ENCODE peak calls at places on chromosomes 1 and 21, in six cellular contexts. X is brain microvascular endothelial cell, J is endodermal cell, E is Peyer's patch, Q is endothelial cell, C is fibroblast of lung. B is an unnamed sample.

GRCh38 chr1:204513117-204513716 is 3.0 kb upstream of the MDM4 start:
- DNase-seq in X (no peak), Q (no peak), E (peak; percentile 67), C (no peak), J (no peak), B (no peak)

GRCh38 chr1:201119206-201119814 is 7.1 kb upstream of the CACNA1S start:
- DNase-seq in X (peak; percentile 47), C (peak; percentile 39), E (peak; percentile 53), Q (peak; percentile 73), J (peak; percentile 89), B (no peak)

GRCh38 chr1:94350350-94350924 is 67.8 kb upstream of the ABCD3 start:
- DNase-seq in E (no peak), C (no peak), X (no peak), Q (no peak), J (no peak), B (no peak)

GRCh38 chr1:28925350-28925891 is 11.1 kb downstream of the EPB41 start:
- DNase-seq in Q (no peak), C (no peak), E (no peak), J (no peak), X (no peak), B (no peak)

GRCh38 chr1:31397360-31398095 is 15.5 kb upstream of the SERINC2 start:
- DNase-seq in C (no peak), Q (no peak), X (no peak), E (no peak), J (no peak), B (no peak)

GRCh38 chr1:243407284-243408018 is 151.6 kb downstream of the SDCCAG8 start:
- DNase-seq in C (peak; percentile 37), X (no peak), J (no peak), E (no peak), Q (no peak), B (no peak)

GRCh38 chr1:183622884-183623785 is 12.4 kb downstream of the ARPC5 start:
- DNase-seq in J (peak; percentile 82), C (peak; percentile 80), Q (peak; percentile 49), X (peak; percentile 61), E (peak; percentile 77), B (no peak)

GRCh38 chr21:41761211-41762181 is 5.4 kb downstream of the RIPK4 start:
- DNase-seq in J (peak; percentile 72), C (no peak), Q (no peak), X (no peak), E (no peak), B (no peak)

GRCh38 chr1:22203335-22203734 is 60.4 kb upstream of the WNT4 start:
- DNase-seq in Q (no peak), C (no peak), X (no peak), E (no peak), J (no peak), B (no peak)

GRCh38 chr21:41196990-41197389 is 29.0 kb downstream of the BACE2 start:
- DNase-seq in X (no peak), J (no peak), Q (no peak), C (peak; percentile 24), E (no peak), B (no peak)

GRCh38 chr1:94327001-94327685 is 89.8 kb upstream of the ARHGAP29 start:
- DNase-seq in Q (peak; percentile 82), E (peak; percentile 51), J (peak; percentile 95), C (no peak), X (peak; percentile 74), B (no peak)

GRCh38 chr1:17559618-17560419 is 20.3 kb downstream of the ARHGEF10L start:
- DNase-seq in C (no peak), J (peak; percentile 47), E (peak; percentile 69), Q (no peak), X (no peak), B (no peak)

GRCh38 chr1:39812913-39813312 is 24.2 kb upstream of the BMP8B start:
- DNase-seq in E (no peak), C (no peak), Q (no peak), X (no peak), J (no peak), B (no peak)

GRCh38 chr1:46410156-46411009 is 16.3 kb downstream of the FAAH start:
- DNase-seq in E (no peak), X (peak; percentile 25), J (no peak), Q (no peak), C (peak; percentile 17), B (no peak)

GRCh38 chr1:41347276-41347675 is 14.0 kb upstream of the FOXO6 start:
- DNase-seq in J (peak; percentile 26), Q (no peak), C (no peak), X (no peak), E (no peak), B (no peak)

GRCh38 chr1:1066403-1067283 is 7.5 kb downstream of the RNF223 start:
- DNase-seq in J (no peak), Q (no peak), C (no peak), X (no peak), E (no peak), B (no peak)

GRCh38 chr1:69523032-69523431 is 44.7 kb upstream of the LRRC7 start:
- DNase-seq in C (peak; percentile 94), E (no peak), J (no peak), Q (no peak), X (peak; percentile 87), B (peak; percentile 67)

GRCh38 chr1:150365945-150366344 is 2.0 kb downstream of the RPRD2 start:
- DNase-seq in C (peak; percentile 10), Q (no peak), X (no peak), E (no peak), J (no peak), B (no peak)

GRCh38 chr1:232038704-232039103 is 412.1 kb downstream of the DISC1 start:
- DNase-seq in E (no peak), J (no peak), Q (no peak), X (no peak), C (no peak), B (no peak)

GRCh38 chr1:187114788-187115187 is 286.0 kb downstream of the PLA2G4A start:
- DNase-seq in E (no peak), Q (no peak), C (no peak), X (no peak), J (no peak), B (no peak)

GRCh38 chr1:45353685-45354084 is 13.4 kb upstream of the MUTYH start:
- DNase-seq in C (no peak), E (no peak), X (no peak), J (no peak), Q (no peak), B (no peak)

GRCh38 chr1:96878640-96879039 is 157.1 kb downstream of the PTBP2 start:
- DNase-seq in X (no peak), E (no peak), Q (no peak), C (no peak), J (no peak), B (no peak)

DNA sequence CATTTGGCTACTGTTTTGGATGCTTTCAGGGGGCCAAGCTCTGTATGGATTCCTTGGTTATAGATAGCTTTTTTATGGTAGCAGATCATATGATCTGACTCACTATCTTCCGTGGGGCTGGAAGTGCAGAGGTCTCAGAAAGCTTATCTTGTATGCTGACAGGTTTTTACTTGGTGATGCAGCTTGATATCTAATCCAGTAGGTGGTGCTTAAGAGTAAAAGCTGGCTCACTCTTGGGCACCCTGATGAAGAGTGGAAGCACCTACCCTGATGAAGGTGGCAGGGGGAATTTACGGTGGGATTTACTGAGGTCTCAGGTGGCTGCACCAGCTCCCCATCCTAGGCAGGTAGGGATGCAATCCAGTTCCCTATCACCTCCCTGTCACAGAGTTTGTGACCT is 151.2 kb downstream of the PTBP2 start:
- DNase-seq in J (peak; percentile 49), Q (no peak), E (no peak), X (no peak), C (no peak), B (no peak)
- TF ChIP-seq CTCF in J (peak; percentile 69), Q (no peak), E (no peak), X (peak; percentile 27), C (no peak), B (no peak)

GRCh38 chr1:109878531-109878930 is 32.1 kb upstream of the CSF1 start:
- DNase-seq in J (no peak), E (no peak), C (no peak), Q (no peak), X (no peak), B (no peak)

GRCh38 chr1:109876617-109877319 is 33.9 kb upstream of the CSF1 start:
- DNase-seq in J (peak; percentile 86), Q (no peak), X (peak; percentile 24), E (no peak), C (peak; percentile 47), B (no peak)

GRCh38 chr1:109877776-109878175 is 32.9 kb upstream of the CSF1 start:
- DNase-seq in Q (no peak), E (no peak), C (no peak), J (no peak), X (no peak), B (no peak)

GRCh38 chr1:109875874-109876273 is 34.8 kb upstream of the CSF1 start:
- DNase-seq in X (no peak), E (no peak), J (no peak), C (no peak), Q (no peak), B (no peak)

GRCh38 chr1:109877320-109877771 is 33.3 kb upstream of the CSF1 start:
- DNase-seq in X (peak; percentile 84), C (peak; percentile 93), J (peak; percentile 92), E (peak; percentile 66), Q (peak; percentile 30), B (peak; percentile 82)
- TF ChIP-seq CTCF in X (peak; percentile 52), C (peak; percentile 40), J (peak; percentile 67), E (peak; percentile 7), Q (no peak), B (peak; percentile 37)

DNA sequence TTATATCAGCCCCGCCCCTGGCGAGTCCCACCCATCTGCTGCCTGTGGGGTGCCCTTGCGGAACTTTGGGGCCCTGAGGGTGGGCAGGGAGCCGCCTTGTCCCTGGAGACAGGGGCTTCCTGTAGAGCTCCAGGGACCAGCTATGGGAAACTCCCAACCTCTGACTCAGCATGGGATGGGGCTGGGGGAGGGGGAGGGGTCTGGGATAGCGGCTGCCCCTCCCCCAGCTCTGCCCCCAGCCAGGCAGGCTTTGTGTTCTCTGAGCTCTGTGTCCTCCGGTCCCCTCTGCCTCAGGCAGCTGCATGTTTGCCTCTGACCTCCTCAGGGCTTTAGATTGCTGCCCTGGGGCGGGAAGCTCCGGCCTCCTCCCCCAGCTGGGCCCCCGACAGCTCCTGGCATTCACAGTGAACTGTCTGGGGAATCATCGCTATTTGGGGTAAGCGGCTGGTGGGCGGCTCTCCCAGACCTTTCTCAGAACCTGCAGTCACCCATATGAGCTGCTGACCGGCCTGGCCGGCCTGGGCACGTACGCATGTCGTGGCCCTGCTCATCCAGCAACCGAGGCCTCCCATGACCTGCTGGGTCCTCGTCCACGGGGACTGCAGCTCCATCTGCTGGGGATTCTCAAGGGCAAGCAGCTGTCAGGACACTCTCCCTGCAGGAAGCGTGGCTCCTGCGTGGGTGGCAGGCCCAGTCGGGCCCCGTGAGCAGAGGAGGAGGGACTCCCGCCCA is 17.1 kb downstream of the ARHGEF16 start:
- DNase-seq in E (no peak), J (peak; percentile 96), X (peak; percentile 69), C (peak; percentile 57), Q (peak; percentile 63), B (no peak)
- TF ChIP-seq CTCF in E (no peak), J (peak; percentile 70), X (peak; percentile 75), C (peak; percentile 51), Q (no peak), B (peak; percentile 48)

DNA sequence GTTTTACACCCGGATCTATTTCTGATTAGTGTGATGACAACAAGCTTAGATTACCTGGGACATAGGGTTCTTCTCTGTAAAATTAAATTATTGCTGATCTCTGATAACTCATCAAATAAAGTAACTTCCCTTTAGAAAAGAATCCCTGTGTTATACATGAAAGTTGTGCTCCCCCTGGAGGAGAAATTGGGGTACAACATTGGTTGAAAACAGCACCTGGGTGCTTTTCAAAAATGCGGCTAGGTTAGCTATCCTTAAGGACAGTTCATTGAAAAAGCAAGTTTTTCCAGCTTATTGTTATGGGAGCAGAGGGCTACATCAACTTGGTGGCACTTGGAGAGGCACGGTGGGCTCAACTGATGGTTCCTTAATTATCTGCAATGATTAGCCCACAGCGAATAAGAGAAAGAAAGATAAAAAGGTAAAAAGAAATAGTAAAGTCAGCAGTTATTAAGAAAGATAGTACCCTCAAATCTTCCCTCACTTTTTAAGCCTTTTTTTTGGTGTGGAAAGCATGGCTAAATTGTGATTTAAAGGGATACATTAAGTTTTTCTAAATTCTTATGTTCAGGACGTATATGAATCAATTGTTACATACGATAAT is 97.8 kb downstream of the FMN2 start:
- DNase-seq in E (peak; percentile 63), X (peak; percentile 40), Q (peak; percentile 44), J (peak; percentile 77), C (peak; percentile 55), B (no peak)
- TF ChIP-seq CTCF in E (peak; percentile 54), X (peak; percentile 81), Q (peak; percentile 94), J (peak; percentile 86), C (peak; percentile 84), B (peak; percentile 78)